ENCODE peak calls at places on chromosomes 5 and 9, in ten cellular contexts. N is fibroblast of pulmonary artery; Q is CD4-positive, alpha-beta T cell; R is hepatic stellate cell; X is stimulated activated CD4-positive, alpha-beta T cell treated with anti-CD3 and anti-CD28 coated beads, Interleukin-2, amount 100 ng/mL, for 24 hours; W is A549; J is iris pigment epithelial cell; S is IMR-90; H is midbrain; P is uterus. F is an unnamed sample.

GRCh38 chr5:150562832-150563231 is 54.9 kb downstream of the NDST1 start:
- DNase-seq in W (peak), R (no peak), Q (no peak), X (no peak), N (peak), P (no peak), J (peak), H (peak), S (peak), F (peak)

GRCh38 chr5:75002271-75002670 is 50.1 kb downstream of the GCNT4 start:
- DNase-seq in S (no peak), J (no peak), Q (no peak), P (no peak), X (no peak), R (no peak), N (no peak), W (no peak), H (no peak), F (no peak)

GRCh38 chr9:21616082-21616778 is 134.1 kb upstream of the IFNE start:
- DNase-seq in H (no peak), S (peak), N (peak), X (no peak), P (no peak), R (peak), W (peak), Q (no peak), J (peak), F (no peak)

GRCh38 chr9:94772654-94773303 is 46.3 kb downstream of the AOPEP start:
- DNase-seq in H (peak), X (no peak), W (no peak), R (peak), Q (no peak), P (no peak), N (no peak), J (peak), S (peak), F (peak)

GRCh38 chr9:127500399-127500798 is 49.1 kb downstream of the LRSAM1 start:
- DNase-seq in J (no peak), Q (no peak), N (no peak), W (no peak), P (no peak), S (no peak), X (no peak), R (no peak), H (no peak), F (peak)

GRCh38 chr5:125536095-125536494 is 789.7 kb upstream of the ZNF608 start:
- DNase-seq in J (no peak), W (no peak), Q (no peak), H (no peak), S (no peak), N (no peak), X (no peak), R (no peak), P (no peak), F (no peak)

GRCh38 chr9:115649991-115650472 is 503.6 kb upstream of the PAPPA start:
- DNase-seq in N (peak), P (peak), Q (no peak), J (peak), H (peak), W (no peak), R (peak), X (no peak), S (peak), F (peak)

GRCh38 chr9:129547869-129548570 is 72.9 kb downstream of the C9orf50 start:
- DNase-seq in S (no peak), R (no peak), Q (no peak), W (no peak), X (no peak), N (no peak), H (no peak), P (no peak), J (no peak), F (no peak)

GRCh38 chr5:59506285-59506877 is 387.1 kb downstream of the PDE4D start:
- DNase-seq in J (peak), S (peak), Q (no peak), W (no peak), P (no peak), N (peak), R (no peak), X (no peak), H (peak), F (peak)

GRCh38 chr5:98698359-98698758 is 75.1 kb upstream of the RGMB start:
- DNase-seq in H (no peak), S (peak), Q (no peak), R (no peak), N (peak), J (peak), P (no peak), X (no peak), W (no peak), F (no peak)

GRCh38 chr9:125463926-125464325 is 202.3 kb downstream of the GAPVD1 start:
- DNase-seq in R (no peak), H (no peak), Q (no peak), W (no peak), N (no peak), X (no peak), J (no peak), P (no peak), S (no peak), F (no peak)

GRCh38 chr9:5825896-5826622 is 6.9 kb downstream of the ERMP1 start:
- DNase-seq in H (no peak), Q (no peak), W (no peak), N (no peak), P (no peak), X (no peak), J (no peak), R (no peak), S (no peak), F (no peak)

GRCh38 chr5:177595991-177596774 is 3.7 kb upstream of the B4GALT7 start:
- DNase-seq in X (no peak), J (no peak), N (no peak), P (no peak), R (no peak), W (no peak), S (no peak), H (no peak), Q (no peak), F (no peak)

GRCh38 chr5:96157841-96158291 is 196.2 kb upstream of the ELL2 start:
- DNase-seq in N (no peak), X (no peak), R (no peak), P (no peak), H (no peak), J (peak), W (no peak), S (no peak), Q (no peak), F (no peak)